ENCODE peak calls at places on chromosomes 4 and X, in nine cellular contexts. F is NCI-H2081; N is tibial nerve; L is HTR-8/SVneo; Q is IMR-90; W is body of pancreas; P is NCI-H1092 treated with DMSO at 0.1 percent for 48 hours; K is stimulated activated effector memory CD8-positive, alpha-beta T cell treated with anti-CD3 and anti-CD28 coated beads, Interleukin-12 subunit alpha, Interleukin-12 subunit beta, amount 100 ng/mL, for 72 hours; A is T-helper 2 cell. R is an unnamed sample.

GRCh38 chr4:4433941-4434340 is 47.0 kb downstream of the NSG1 start:
- DNase-seq in N (no peak), Q (no peak), F (no peak), K (no peak), L (no peak), P (no peak), W (no peak), A (no peak), R (no peak)

GRCh38 chr4:14695411-14695810 is 306.9 kb upstream of the CPEB2 start:
- DNase-seq in K (no peak), W (no peak), P (no peak), L (no peak), A (no peak), Q (no peak), N (no peak), F (no peak), R (no peak)

GRCh38 chr4:121041307-121042090 is 30.8 kb downstream of the NDNF start:
- DNase-seq in L (no peak), F (no peak), P (no peak), W (no peak), K (peak; percentile 52), Q (no peak), N (no peak), A (no peak), R (no peak)

GRCh38 chr4:151627491-151627890 is 133.3 kb downstream of the GATB start:
- DNase-seq in F (no peak), N (no peak), L (no peak), A (no peak), W (no peak), P (no peak), Q (peak; percentile 15), K (no peak), R (no peak)

GRCh38 chrX:147072747-147073146 is 258.2 kb upstream of the CXorf51A start:
- DNase-seq in L (no peak), N (no peak), W (no peak), A (no peak), Q (no peak), P (no peak), F (no peak), K (no peak), R (peak; percentile 74)

GRCh38 chr4:129323630-129324029 is 227.7 kb downstream of the C4orf33 start:
- DNase-seq in K (no peak), P (peak; percentile 67), F (peak; percentile 79), Q (no peak), W (no peak), L (no peak), N (no peak), A (no peak), R (no peak)

GRCh38 chr4:98242538-98242937 is 18.6 kb upstream of the RAP1GDS1 start:
- DNase-seq in K (no peak), F (no peak), L (no peak), P (no peak), N (no peak), Q (no peak), W (no peak), A (no peak), R (no peak)

GRCh38 chr4:94695389-94695788 is 62.4 kb upstream of the BMPR1B start:
- DNase-seq in W (no peak), A (no peak), K (no peak), P (no peak), N (no peak), Q (peak; percentile 21), L (no peak), F (no peak), R (no peak)

GRCh38 chrX:8565729-8566128 is 101.1 kb downstream of the VCX3B start:
- DNase-seq in W (no peak), A (no peak), K (no peak), F (no peak), L (no peak), Q (no peak), N (no peak), P (no peak), R (no peak)

GRCh38 chr4:13522282-13523104 is 21.8 kb downstream of the NKX3-2 start:
- DNase-seq in P (no peak), L (no peak), W (no peak), Q (no peak), A (no peak), K (no peak), F (no peak), N (no peak), R (no peak)

GRCh38 chr4:180668732-180669131 is 1574.5 kb upstream of the TENM3 start:
- DNase-seq in Q (no peak), F (no peak), A (no peak), P (no peak), K (no peak), W (peak; percentile 11), N (no peak), L (no peak), R (no peak)

GRCh38 chr4:56907009-56907408 is 691 bp upstream of the REST start:
- DNase-seq in L (no peak), Q (no peak), F (no peak), P (no peak), N (no peak), W (no peak), A (no peak), K (no peak), R (no peak)

GRCh38 chr4:26937136-26937535 is 76.5 kb downstream of the STIM2 start:
- DNase-seq in P (no peak), A (no peak), N (no peak), K (no peak), Q (no peak), L (no peak), W (no peak), F (no peak), R (peak; percentile 42)

GRCh38 chr4:74370912-74371311 is 6.0 kb downstream of the EREG start:
- DNase-seq in F (peak; percentile 29), K (no peak), N (no peak), Q (peak; percentile 64), L (peak; percentile 18), A (no peak), P (peak; percentile 11), W (peak; percentile 15), R (peak; percentile 36)

GRCh38 chr4:83138979-83139378 is 24.4 kb upstream of the PLAC8 start:
- DNase-seq in F (no peak), A (no peak), P (no peak), Q (no peak), W (no peak), L (no peak), N (no peak), K (peak; percentile 58), R (no peak)

R was measured in KBM-7.